ENCODE peak calls at places on chromosome 10, in six cellular contexts. C is psoas muscle, K is fibroblast of lung, M is upper lobe of right lung, Z is heart right ventricle, O is mammary epithelial cell. S is an unnamed sample.
A peak's percentile ranks its signal among the peaks of the same experiment; 100 is the strongest.

GRCh38 chr10:73843254-73843653 is 31.1 kb downstream of the CAMK2G start:
- DNase-seq in Z (no peak), K (no peak), C (no peak), O (no peak), M (no peak), S (no peak)

GRCh38 chr10:89159761-89160160 is 47.4 kb downstream of the CH25H start:
- DNase-seq in O (no peak), K (no peak), M (no peak), C (no peak), Z (no peak), S (no peak)

GRCh38 chr10:88651131-88651541 is 13.1 kb upstream of the LIPF start:
- DNase-seq in O (peak; percentile 77), M (no peak), C (no peak), Z (no peak), K (peak; percentile 93), S (no peak)

GRCh38 chr10:94496010-94496409 is 49.6 kb upstream of the HELLS start:
- DNase-seq in K (no peak), Z (no peak), O (no peak), C (no peak), M (no peak), S (no peak)

GRCh38 chr10:50216894-50217293 is 34.4 kb downstream of the ASAH2 start:
- DNase-seq in Z (no peak), K (peak; percentile 20), C (no peak), O (peak; percentile 6), M (no peak), S (peak; percentile 62)

GRCh38 chr10:77983384-77984341 is 45.7 kb downstream of the POLR3A start:
- DNase-seq in C (no peak), Z (no peak), O (no peak), K (peak; percentile 17), M (no peak), S (peak; percentile 62)

GRCh38 chr10:127498081-127498480 is 51.0 kb upstream of the NPS start:
- DNase-seq in M (no peak), Z (no peak), C (no peak), O (no peak), K (no peak), S (no peak)

GRCh38 chr10:127563718-127564553 is 14.8 kb downstream of the NPS start:
- DNase-seq in Z (peak; percentile 35), K (no peak), O (peak; percentile 12), C (peak; percentile 18), M (peak; percentile 79), S (no peak)

GRCh38 chr10:12902135-12902572 is 99.4 kb downstream of the CCDC3 start:
- DNase-seq in M (no peak), O (peak; percentile 41), C (no peak), Z (no peak), K (peak; percentile 66), S (peak; percentile 79)

GRCh38 chr10:115063702-115064479 is 29.3 kb upstream of the ATRNL1 start:
- DNase-seq in M (no peak), K (peak; percentile 11), C (no peak), Z (no peak), O (no peak), S (no peak)

GRCh38 chr10:43930777-43931176 is 282.1 kb upstream of the ZNF32 start:
- DNase-seq in C (no peak), Z (no peak), M (peak; percentile 30), K (no peak), O (no peak), S (no peak)

GRCh38 chr10:75655791-75656451 is 224.5 kb downstream of the LRMDA start:
- DNase-seq in M (no peak), K (peak; percentile 85), O (no peak), C (no peak), Z (no peak), S (peak; percentile 72)

GRCh38 chr10:133444342-133445267 is 9.1 kb upstream of the SCART1 start:
- DNase-seq in M (no peak), K (no peak), Z (no peak), O (no peak), C (no peak), S (no peak)

GRCh38 chr10:124535731-124536495 is 74.3 kb downstream of the LHPP start:
- DNase-seq in O (no peak), C (no peak), K (no peak), Z (no peak), M (no peak), S (no peak)

GRCh38 chr10:78714225-78714624 is 354.5 kb upstream of the ZMIZ1 start:
- DNase-seq in K (no peak), Z (no peak), O (no peak), C (no peak), M (no peak), S (no peak)

GRCh38 chr10:77156406-77156879 is 481.2 kb downstream of the KCNMA1 start:
- DNase-seq in C (no peak), K (peak; percentile 76), Z (no peak), O (peak; percentile 27), M (no peak), S (peak; percentile 67)

GRCh38 chr10:110172155-110172554 is 35.2 kb upstream of the MXI1 start:
- DNase-seq in M (no peak), C (no peak), K (no peak), O (no peak), Z (no peak), S (no peak)

GRCh38 chr10:78905015-78905939 is 163.5 kb upstream of the ZMIZ1 start:
- DNase-seq in O (no peak), K (no peak), M (no peak), C (no peak), Z (no peak), S (no peak)

GRCh38 chr10:129057856-129058663 is 409.0 kb upstream of the MGMT start:
- DNase-seq in K (no peak), M (no peak), C (peak; percentile 27), Z (no peak), O (no peak), S (no peak)

GRCh38 chr10:90775351-90776028 is 82.3 kb downstream of the HTR7 start:
- DNase-seq in K (peak; percentile 14), O (peak; percentile 64), C (no peak), M (no peak), Z (no peak), S (no peak)

GRCh38 chr10:3969876-3970666 is 185.1 kb upstream of the KLF6 start:
- DNase-seq in Z (no peak), M (no peak), K (no peak), O (peak; percentile 37), C (no peak), S (no peak)

GRCh38 chr10:8051851-8052257 is 2.6 kb upstream of the GATA3 start:
- DNase-seq in M (no peak), O (peak; percentile 66), C (no peak), Z (no peak), K (no peak), S (no peak)

GRCh38 chr10:74871595-74872382 is 45.4 kb downstream of the KAT6B start:
- DNase-seq in C (no peak), O (peak; percentile 88), M (no peak), Z (no peak), K (no peak), S (no peak)

GRCh38 chr10:65798133-65798532 is 1127.7 kb upstream of the LRRTM3 start:
- DNase-seq in K (no peak), C (no peak), M (no peak), O (no peak), Z (no peak), S (no peak)

GRCh38 chr10:53864850-53865249 is 936.2 kb downstream of the PCDH15 start:
- DNase-seq in K (no peak), Z (no peak), C (no peak), M (no peak), O (no peak), S (no peak)

GRCh38 chr10:31855033-31855432 is 73.6 kb downstream of the ARHGAP12 start:
- DNase-seq in O (no peak), K (no peak), Z (no peak), C (no peak), M (no peak), S (no peak)

GRCh38 chr10:9188022-9188810 is 1133.7 kb downstream of the GATA3 start:
- DNase-seq in C (no peak), M (no peak), O (peak; percentile 71), K (no peak), Z (no peak), S (no peak)

GRCh38 chr10:69829792-69830191 is 28.1 kb downstream of the COL13A1 start:
- DNase-seq in O (no peak), M (no peak), C (no peak), Z (no peak), K (no peak), S (no peak)

GRCh38 chr10:69826094-69826493 is 24.4 kb downstream of the COL13A1 start:
- DNase-seq in O (no peak), K (no peak), C (no peak), Z (no peak), M (no peak), S (no peak)

GRCh38 chr10:69828115-69828870 is 26.6 kb downstream of the COL13A1 start:
- DNase-seq in K (no peak), C (no peak), M (no peak), O (no peak), Z (no peak), S (no peak)

GRCh38 chr10:69826789-69827532 is 25.3 kb downstream of the COL13A1 start:
- DNase-seq in M (no peak), C (no peak), O (no peak), K (no peak), Z (no peak), S (no peak)

GRCh38 chr10:69825604-69826003 is 23.9 kb downstream of the COL13A1 start:
- DNase-seq in K (no peak), O (no peak), C (no peak), Z (no peak), M (no peak), S (no peak)
- H3K36me3 ChIP-seq in K (peaks cover 1% of the 10 kb centered on the region), O (no peaks in the 10 kb centered on the region), C (no peaks in the 10 kb centered on the region), Z (no peaks in the 10 kb centered on the region), M (no peaks in the 10 kb centered on the region), S (peaks cover 3% of the 10 kb centered on the region)

GRCh38 chr10:27534341-27534740 is 30.2 kb downstream of the RAB18 start:
- DNase-seq in K (no peak), Z (no peak), C (no peak), M (no peak), O (no peak), S (no peak)
- H3K36me3 ChIP-seq in K (peaks cover 7% of the 10 kb centered on the region), Z (no peaks in the 10 kb centered on the region), C (peaks cover 10% of the 10 kb centered on the region), M (peaks cover 45% of the 10 kb centered on the region), O (peaks cover 24% of the 10 kb centered on the region), S (peaks cover 30% of the 10 kb centered on the region)

DNA sequence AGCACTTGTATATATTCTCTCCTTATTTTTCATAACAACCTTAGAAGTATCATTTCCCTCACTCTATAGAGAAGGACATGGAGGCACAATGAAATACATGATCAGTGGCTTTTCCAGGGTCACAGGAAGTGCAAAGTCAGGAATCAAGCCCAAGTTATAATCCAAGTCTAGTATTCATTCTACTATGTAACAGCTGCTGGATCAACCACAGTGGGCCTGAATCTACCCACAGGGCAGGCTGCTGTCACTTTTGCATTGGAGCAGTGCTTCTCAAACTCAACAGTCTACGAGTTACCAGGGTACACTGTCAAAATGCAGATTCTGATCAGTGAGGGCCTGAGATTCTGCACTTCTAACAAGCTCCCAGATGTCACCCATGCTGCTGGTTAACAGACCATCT is 18.3 kb downstream of the ZDHHC16 start:
- DNase-seq in M (no peak), Z (no peak), O (no peak), C (no peak), K (no peak), S (no peak)
- H3K36me3 ChIP-seq in M (peaks cover 99% of the 10 kb centered on the region), Z (no peaks in the 10 kb centered on the region), O (peaks cover 43% of the 10 kb centered on the region), C (peaks cover 52% of the 10 kb centered on the region), K (peaks cover 30% of the 10 kb centered on the region), S (peaks cover 62% of the 10 kb centered on the region)

DNA sequence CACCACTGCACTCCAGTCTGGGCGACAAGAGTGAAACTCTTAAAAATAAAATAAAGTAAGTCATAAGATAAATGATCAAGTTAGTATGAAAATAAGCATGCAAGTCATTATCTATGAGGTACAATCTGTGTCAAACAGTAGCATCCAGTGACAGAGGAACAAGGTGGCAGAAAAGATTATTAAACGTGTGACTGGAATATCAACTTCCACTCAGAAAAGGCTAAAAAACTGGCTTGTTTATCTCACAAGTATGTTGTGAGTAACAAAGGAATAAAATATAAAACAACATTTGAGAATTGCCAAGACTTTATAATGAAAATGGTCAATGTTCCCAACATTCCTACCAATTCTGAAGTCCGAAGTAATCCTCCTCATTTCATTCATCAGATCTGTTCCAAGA is 30.3 kb downstream of the ITGB1 start:
- DNase-seq in C (no peak), K (no peak), O (no peak), M (no peak), Z (no peak), S (no peak)
- H3K36me3 ChIP-seq in C (peaks cover 14% of the 10 kb centered on the region), K (peaks cover 20% of the 10 kb centered on the region), O (peaks cover 67% of the 10 kb centered on the region), M (peaks cover 78% of the 10 kb centered on the region), Z (no peaks in the 10 kb centered on the region), S (peaks cover 53% of the 10 kb centered on the region)

S was measured in cardiac muscle cell.